ENCODE peak calls at places on chromosomes 1 and 21, in ten cellular contexts. G is SJSA1; U is transverse colon; Y is CD8-positive, alpha-beta memory T cell; K is neural progenitor cell; R is naive thymus-derived CD4-positive, alpha-beta T cell; L is lung; H is left lung; X is ovary; E is body of pancreas. V is an unnamed sample.

GRCh38 chr1:109838838-109839240 is 71.8 kb upstream of the CSF1 start:
- DNase-seq in G (peak; percentile 60), U (no peak), Y (no peak), K (no peak), R (no peak), L (no peak), H (no peak), X (no peak), E (no peak), V (peak; percentile 76)

GRCh38 chr1:234643111-234643849 is 33.3 kb upstream of the IRF2BP2 start:
- DNase-seq in G (no peak), U (peak; percentile 63), Y (no peak), K (no peak), R (no peak), L (peak; percentile 75), H (peak; percentile 67), X (no peak), E (peak; percentile 84), V (no peak)

GRCh38 chr1:61091455-61091854 is 9.1 kb downstream of the NFIA start:
- DNase-seq in G (no peak), U (no peak), Y (no peak), K (peak; percentile 46), R (no peak), L (no peak), H (no peak), X (no peak), E (no peak), V (no peak)

GRCh38 chr1:205927676-205928075 is 15.6 kb downstream of the SLC26A9 start:
- DNase-seq in G (no peak), U (no peak), Y (no peak), K (no peak), R (no peak), L (no peak), H (no peak), X (peak; percentile 6), E (no peak), V (peak; percentile 56)

GRCh38 chr1:174262747-174263241 is 103.5 kb downstream of the RABGAP1L start:
- DNase-seq in G (no peak), U (no peak), Y (no peak), K (peak; percentile 56), R (peak; percentile 25), L (no peak), H (no peak), X (no peak), E (no peak), V (no peak)

GRCh38 chr1:26696191-26696644 is 403 bp downstream of the ARID1A start:
- DNase-seq in G (no peak), U (peak; percentile 17), Y (peak; percentile 10), K (no peak), R (no peak), L (no peak), H (no peak), X (peak; percentile 68), E (no peak), V (peak; percentile 74)

GRCh38 chr21:32350981-32351380 is 41.8 kb downstream of the URB1 start:
- DNase-seq in G (no peak), U (no peak), Y (no peak), K (no peak), R (no peak), L (no peak), H (no peak), X (no peak), E (no peak), V (peak; percentile 14)

GRCh38 chr1:10074059-10074854 is 41.5 kb downstream of the UBE4B start:
- DNase-seq in G (peak; percentile 88), U (peak; percentile 26), Y (no peak), K (no peak), R (no peak), L (peak; percentile 42), H (peak; percentile 79), X (peak; percentile 45), E (peak; percentile 69), V (no peak)

GRCh38 chr1:65495137-65495536 is 74.7 kb downstream of the LEPR start:
- DNase-seq in G (no peak), U (no peak), Y (no peak), K (no peak), R (no peak), L (no peak), H (no peak), X (no peak), E (no peak), V (no peak)

GRCh38 chr1:15836772-15837669 is 10.5 kb upstream of the SPEN start:
- DNase-seq in G (no peak), U (peak; percentile 70), Y (peak; percentile 11), K (peak; percentile 25), R (peak; percentile 42), L (peak; percentile 53), H (peak; percentile 78), X (peak; percentile 58), E (peak; percentile 51), V (peak; percentile 71)

GRCh38 chr1:102891868-102892625 is 216.3 kb downstream of the COL11A1 start:
- DNase-seq in G (no peak), U (no peak), Y (no peak), K (no peak), R (no peak), L (no peak), H (no peak), X (no peak), E (no peak), V (no peak)

GRCh38 chr21:16085436-16085835 is 355.7 kb downstream of the USP25 start:
- DNase-seq in G (no peak), U (no peak), Y (no peak), K (no peak), R (no peak), L (no peak), H (no peak), X (no peak), E (no peak), V (no peak)

GRCh38 chr1:206128192-206128591 is 11.0 kb upstream of the AVPR1B start:
- DNase-seq in G (no peak), U (no peak), Y (no peak), K (no peak), R (no peak), L (no peak), H (no peak), X (no peak), E (no peak), V (no peak)

DNA sequence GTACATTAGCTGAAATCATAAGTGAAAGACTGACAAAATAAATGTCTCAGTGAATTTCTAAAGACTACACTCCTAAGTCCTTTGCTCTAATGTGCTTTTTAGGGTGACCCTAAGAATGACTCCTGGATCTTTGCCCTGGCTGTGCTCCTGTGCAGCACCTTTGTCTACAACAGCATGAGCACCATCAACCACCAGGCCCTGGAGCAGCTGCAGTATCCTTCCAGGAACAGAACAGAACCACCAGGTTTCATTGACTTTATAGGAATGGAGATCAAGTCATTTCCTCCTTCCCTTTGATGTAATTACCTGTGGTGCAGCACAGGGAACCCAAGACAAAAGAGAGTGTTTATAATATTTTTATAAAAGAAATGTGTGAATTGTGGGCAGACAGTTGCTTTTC is 14.1 kb downstream of the GBP6 start:
- DNase-seq in G (no peak), U (no peak), Y (no peak), K (no peak), R (no peak), L (no peak), H (no peak), X (no peak), E (no peak), V (no peak)
- H3K4me3 ChIP-seq in G (no peak overlapping the region), U (no peak overlapping the region), Y (no peak overlapping the region), K (no peak overlapping the region), R (no peak overlapping the region), L (no peak overlapping the region), H (no peak overlapping the region), X (no peak overlapping the region), E (no peak overlapping the region), V (no peak overlapping the region)

GRCh38 chr1:66575739-66576138 is 41.8 kb downstream of the SGIP1 start:
- DNase-seq in G (peak; percentile 48), U (no peak), Y (no peak), K (no peak), R (no peak), L (no peak), H (no peak), X (no peak), E (peak; percentile 3), V (peak; percentile 67)

GRCh38 chr1:66571789-66572188 is 37.8 kb downstream of the SGIP1 start:
- DNase-seq in G (no peak), U (no peak), Y (no peak), K (no peak), R (no peak), L (no peak), H (no peak), X (no peak), E (no peak), V (no peak)

DNA sequence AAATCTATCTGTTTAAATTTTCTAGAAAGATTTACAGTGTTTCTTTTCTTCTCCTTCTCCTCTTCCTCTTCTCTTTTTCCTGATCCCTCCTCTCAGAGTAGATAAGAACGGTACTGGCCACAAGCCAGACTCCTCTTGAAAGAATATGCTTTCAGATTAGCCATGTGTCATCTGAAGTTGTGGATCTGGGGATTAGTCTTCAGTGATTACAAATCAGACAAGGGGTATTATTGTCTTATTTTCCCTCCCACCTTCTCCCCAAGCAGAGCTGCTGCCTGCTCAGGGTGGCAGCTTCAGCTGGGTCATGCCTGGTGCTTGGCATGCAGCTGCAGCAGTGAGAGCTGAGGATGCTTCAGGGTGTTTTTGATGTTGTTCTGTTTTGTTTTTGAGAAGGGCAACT is 42.7 kb downstream of the SGIP1 start:
- DNase-seq in G (no peak), U (no peak), Y (no peak), K (no peak), R (no peak), L (no peak), H (no peak), X (no peak), E (no peak), V (no peak)
- H3K27ac ChIP-seq in G (no peak overlapping the region), U (no peak overlapping the region), Y (no peak overlapping the region), K (no peak overlapping the region), R (no peak overlapping the region), L (no peak overlapping the region), H (no peak overlapping the region), X (no peak overlapping the region), E (no peak overlapping the region), V (no peak overlapping the region)

GRCh38 chr21:14988760-14989159 is 76.0 kb downstream of the NRIP1 start:
- DNase-seq in G (no peak), U (no peak), Y (no peak), K (peak; percentile 20), R (no peak), L (no peak), H (no peak), X (no peak), E (no peak), V (no peak)
- H3K4me3 ChIP-seq in G (no peak overlapping the region), U (no peak overlapping the region), Y (no peak overlapping the region), K (no peak overlapping the region), R (no peak overlapping the region), L (no peak overlapping the region), H (no peak overlapping the region), X (no peak overlapping the region), E (no peak overlapping the region), V (no peak overlapping the region)

DNA sequence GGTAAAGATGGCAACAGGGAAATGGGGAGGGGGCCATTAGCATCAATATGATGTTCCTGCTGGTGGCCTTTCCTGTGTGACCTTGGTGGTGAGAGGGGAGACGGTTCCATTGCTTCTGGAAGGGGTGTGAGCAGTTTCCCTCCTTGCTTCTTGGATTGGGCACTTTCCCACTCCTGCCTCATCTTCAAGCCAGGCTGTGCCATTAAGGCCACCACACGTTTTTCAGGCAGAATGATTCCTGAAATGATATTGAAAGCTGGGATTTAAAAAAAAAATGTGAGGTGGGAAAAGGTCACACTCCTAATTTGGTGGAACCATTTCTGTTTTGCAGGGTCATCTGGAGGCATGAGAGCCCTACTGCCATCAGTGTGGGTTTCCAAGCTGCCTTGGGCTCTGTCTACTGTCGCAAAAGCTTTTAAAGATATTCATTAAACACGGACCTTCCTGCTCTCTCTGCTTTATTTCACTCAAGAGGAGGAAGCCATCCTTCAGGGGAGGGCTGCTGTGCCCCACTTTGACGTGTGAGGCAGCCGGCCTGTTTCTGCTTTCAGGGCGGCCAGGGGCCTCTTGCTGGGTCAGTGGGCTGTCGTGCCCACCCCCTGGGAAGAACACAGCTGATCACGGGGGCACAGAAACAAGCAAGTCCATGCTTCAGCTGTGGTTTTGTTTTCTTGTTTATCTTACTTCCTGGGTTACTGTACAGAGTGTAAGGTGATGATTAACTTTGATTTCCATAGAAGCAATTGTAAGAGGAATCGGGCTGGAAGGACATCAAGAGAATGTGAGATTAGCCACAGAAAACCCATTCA is 8.0 kb downstream of the RIIAD1 start:
- DNase-seq in G (no peak), U (no peak), Y (no peak), K (no peak), R (no peak), L (no peak), H (no peak), X (no peak), E (peak; percentile 36), V (no peak)
- H3K27ac ChIP-seq in G (no peak overlapping the region), U (peak overlapping the region; percentile 54), Y (no peak overlapping the region), K (no peak overlapping the region), R (no peak overlapping the region), L (no peak overlapping the region), H (no peak overlapping the region), X (no peak overlapping the region), E (peak overlapping the region; percentile 32), V (no peak overlapping the region)